ENCODE peak calls at places on chromosomes 12 and 14, in five cellular contexts. L is astrocyte of the spinal cord, Z is astrocyte, M is fibroblast of mammary gland, B is fibroblast of villous mesenchyme. S is an unnamed sample.

GRCh38 chr14:104228716-104229620 is 90.6 kb downstream of the KIF26A start:
- DNase-seq in M (no peak), Z (no peak), B (no peak), L (no peak), S (no peak)

GRCh38 chr12:32139064-32139421 is 32.4 kb downstream of the BICD1 start:
- DNase-seq in Z (peak; percentile 59), M (peak; percentile 62), B (peak; percentile 82), L (peak; percentile 61), S (peak; percentile 63)

GRCh38 chr12:115873416-115874082 is 403.9 kb downstream of the MED13L start:
- DNase-seq in B (no peak), L (no peak), Z (no peak), M (no peak), S (no peak)

GRCh38 chr14:102920273-102920997 is 2.0 kb upstream of the AMN start:
- DNase-seq in B (no peak), M (no peak), L (no peak), Z (no peak), S (no peak)

GRCh38 chr14:102088012-102088792 is 1.4 kb upstream of the HSP90AA1 start:
- DNase-seq in M (peak; percentile 19), L (no peak), Z (no peak), B (peak; percentile 62), S (peak; percentile 17)

GRCh38 chr12:57835366-57836288 is 10.9 kb downstream of the CTDSP2 start:
- DNase-seq in M (no peak), L (no peak), B (no peak), Z (no peak), S (no peak)

GRCh38 chr12:110530511-110530910 is 28.4 kb downstream of the RAD9B start:
- DNase-seq in L (no peak), M (no peak), B (no peak), Z (no peak), S (no peak)

GRCh38 chr12:120783197-120783596 is 57.6 kb downstream of the ACADS start:
- DNase-seq in B (peak; percentile 69), L (peak; percentile 71), M (peak; percentile 84), Z (peak; percentile 67), S (peak; percentile 72)

GRCh38 chr14:34012369-34012768 is 61.5 kb upstream of the EGLN3 start:
- DNase-seq in L (no peak), Z (no peak), M (no peak), B (no peak), S (no peak)

GRCh38 chr12:16526693-16527092 is 79.3 kb downstream of the LMO3 start:
- DNase-seq in L (peak; percentile 64), B (peak; percentile 83), M (peak; percentile 94), Z (peak; percentile 84), S (peak; percentile 91)

GRCh38 chr14:58599145-58599544 is 38.6 kb upstream of the DACT1 start:
- DNase-seq in L (no peak), M (no peak), B (no peak), Z (no peak), S (no peak)

GRCh38 chr12:99049774-99050173 is 404.7 kb downstream of the APAF1 start:
- DNase-seq in Z (no peak), M (no peak), L (no peak), B (no peak), S (no peak)

GRCh38 chr14:52694761-52695480 is 437 bp downstream of the ERO1A start:
- DNase-seq in M (peak; percentile 56), B (peak; percentile 61), L (peak; percentile 52), Z (peak; percentile 54), S (peak; percentile 50)

GRCh38 chr14:77265561-77266335 is 5.3 kb downstream of the NGB start:
- DNase-seq in Z (no peak), M (no peak), B (no peak), L (no peak), S (no peak)

GRCh38 chr12:69933115-69933552 is 108.1 kb downstream of the MYRFL start:
- DNase-seq in M (no peak), L (no peak), Z (no peak), B (no peak), S (no peak)

GRCh38 chr12:22459872-22460490 is 84.4 kb downstream of the C2CD5 start:
- DNase-seq in Z (peak; percentile 29), B (peak; percentile 48), M (peak; percentile 59), L (peak; percentile 53), S (peak; percentile 67)

GRCh38 chr14:103456167-103456835 is 66.3 kb downstream of the CKB start:
- DNase-seq in Z (peak; percentile 30), M (no peak), L (peak; percentile 43), B (no peak), S (peak; percentile 68)

GRCh38 chr14:99065551-99065950 is 206.4 kb downstream of the BCL11B start:
- DNase-seq in B (no peak), L (no peak), M (no peak), Z (no peak), S (no peak)

GRCh38 chr12:57323402-57323801 is 72.4 kb upstream of the STAC3 start:
- DNase-seq in B (no peak), M (no peak), L (no peak), Z (no peak), S (no peak)

GRCh38 chr12:109151457-109151856 is 35.1 kb downstream of the ACACB start:
- DNase-seq in M (no peak), L (no peak), B (no peak), Z (no peak), S (no peak)

GRCh38 chr12:130026608-130027176 is 122.9 kb upstream of the TMEM132D start:
- DNase-seq in L (no peak), M (peak; percentile 8), Z (no peak), B (no peak), S (no peak)

GRCh38 chr12:54759751-54760150 is 94.6 kb upstream of the MUCL1 start:
- DNase-seq in M (peak; percentile 36), B (peak; percentile 6), Z (no peak), L (no peak), S (peak; percentile 26)

GRCh38 chr14:38207830-38208815 is at the start of gene SSTR1:
- DNase-seq in M (peak; percentile 18), Z (no peak), L (peak; percentile 5), B (peak; percentile 42), S (peak; percentile 21)

GRCh38 chr12:21939435-21939834 is 1.8 kb downstream of the ABCC9 start:
- DNase-seq in L (no peak), M (no peak), Z (no peak), B (no peak), S (no peak)

GRCh38 chr12:4036872-4037271 is 163.7 kb upstream of the PARP11 start:
- DNase-seq in M (peak; percentile 23), L (no peak), B (no peak), Z (no peak), S (no peak)

GRCh38 chr14:22475381-22475780 is 113.6 kb downstream of the DAD1 start:
- DNase-seq in L (no peak), M (peak; percentile 11), Z (no peak), B (no peak), S (no peak)

GRCh38 chr14:22472935-22473854 is 115.8 kb downstream of the DAD1 start:
- DNase-seq in L (peak; percentile 69), B (peak; percentile 64), Z (no peak), M (peak; percentile 60), S (peak; percentile 76)

GRCh38 chr14:22476882-22477281 is 112.1 kb downstream of the DAD1 start:
- DNase-seq in M (no peak), B (no peak), L (no peak), Z (no peak), S (no peak)

GRCh38 chr14:22476005-22476751 is 112.8 kb downstream of the DAD1 start:
- DNase-seq in B (no peak), M (no peak), Z (no peak), L (no peak), S (no peak)

GRCh38 chr14:22474730-22475351 is 114.2 kb downstream of the DAD1 start:
- DNase-seq in L (peak; percentile 66), Z (peak; percentile 29), M (peak; percentile 47), B (no peak), S (peak; percentile 39)
- H3K4me3 ChIP-seq in L (no peak overlapping the region), Z (no peak overlapping the region), M (no peak overlapping the region), B (no peak overlapping the region), S (no peak overlapping the region)

GRCh38 chr12:2690348-2691000 is 104.3 kb upstream of the FKBP4 start:
- DNase-seq in B (no peak), M (no peak), L (no peak), Z (no peak), S (no peak)

GRCh38 chr12:2691340-2692111 is 103.2 kb upstream of the FKBP4 start:
- DNase-seq in M (no peak), Z (no peak), L (no peak), B (no peak), S (peak; percentile 3)

GRCh38 chr12:2689879-2690278 is 104.9 kb upstream of the FKBP4 start:
- DNase-seq in Z (no peak), M (no peak), B (no peak), L (no peak), S (no peak)

GRCh38 chr12:2692156-2692555 is 102.6 kb upstream of the FKBP4 start:
- DNase-seq in B (no peak), M (no peak), L (no peak), Z (no peak), S (no peak)

GRCh38 chr12:2691001-2691339 is 103.8 kb upstream of the FKBP4 start:
- DNase-seq in L (peak; percentile 3), Z (peak; percentile 19), B (peak; percentile 13), M (peak; percentile 31), S (peak; percentile 18)
- TF ChIP-seq CTCF in L (peak; percentile 21), Z (no peak), B (no peak), M (no peak), S (no peak)

DNA sequence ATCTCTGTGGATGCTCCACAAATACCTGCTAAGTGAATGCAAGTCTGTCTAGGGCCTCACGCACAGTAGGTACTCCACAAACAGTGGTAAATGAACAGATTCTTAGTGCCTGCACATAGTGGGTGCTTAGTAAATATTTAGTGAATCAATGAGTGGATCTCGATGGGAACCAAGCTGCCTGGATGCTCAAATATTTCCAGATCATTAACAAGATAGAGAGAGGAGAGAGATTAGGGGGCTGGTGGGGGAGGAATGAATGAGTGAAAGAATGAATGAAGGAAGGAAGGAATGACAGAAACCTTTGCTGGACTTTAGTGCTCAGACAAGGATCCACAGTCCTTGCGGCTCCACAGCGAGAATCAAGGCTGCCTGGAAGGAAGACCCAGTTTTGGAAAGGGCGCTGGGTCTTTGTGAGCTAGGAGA is 118.2 kb downstream of the SCARB1 start:
- DNase-seq in L (no peak), B (no peak), Z (no peak), M (no peak), S (no peak)
- H3K4me3 ChIP-seq in L (no peak overlapping the region), B (no peak overlapping the region), Z (no peak overlapping the region), M (no peak overlapping the region), S (peak overlapping the region; percentile 5)

DNA sequence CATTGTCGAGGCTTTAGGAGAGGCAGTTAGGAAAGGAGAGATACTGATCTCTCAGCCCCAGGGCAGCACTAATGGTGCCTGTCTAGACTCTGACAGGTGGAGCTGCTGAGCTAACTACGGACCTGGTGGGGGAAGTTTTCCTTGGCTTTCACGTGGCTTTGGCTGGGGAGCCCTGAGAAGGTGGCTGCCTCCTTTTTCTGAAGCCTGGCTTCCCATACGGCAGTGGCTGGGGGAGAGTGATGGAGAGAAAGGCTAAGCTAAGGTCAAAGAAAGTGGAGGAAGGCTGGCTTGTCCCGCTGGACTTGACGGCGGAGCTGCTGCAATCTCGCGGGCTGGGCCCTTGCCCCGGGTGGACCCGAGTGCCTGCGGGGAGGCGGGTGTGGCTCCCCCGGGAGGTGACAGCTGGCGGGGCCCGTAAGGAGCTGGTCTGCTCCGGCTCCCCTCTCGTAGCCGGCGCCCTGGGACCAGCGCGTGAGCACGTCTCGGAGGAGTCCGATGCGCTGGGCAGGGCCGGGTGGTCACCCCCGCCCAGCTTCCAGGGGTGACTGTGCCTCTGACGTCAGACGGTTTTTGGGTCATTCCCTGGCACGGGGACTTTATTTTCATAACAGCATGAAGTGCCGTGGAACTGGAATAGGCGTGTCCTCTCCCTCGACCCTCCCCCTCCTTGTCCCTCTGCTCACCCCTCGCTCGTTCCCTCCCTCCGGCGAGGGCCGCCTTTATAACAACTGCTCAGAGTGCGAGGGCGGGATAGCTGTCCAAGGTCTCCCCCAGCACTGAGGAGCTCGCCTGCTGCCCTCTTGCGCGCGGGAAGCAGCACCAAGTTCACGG is at the start of gene GPRC5A:
- DNase-seq in L (peak; percentile 98), B (peak; percentile 97), M (peak; percentile 97), Z (peak; percentile 93), S (peak; percentile 96)
- TF ChIP-seq CTCF in L (peak; percentile 39), B (peak; percentile 27), M (peak; percentile 24), Z (peak; percentile 8), S (peak; percentile 19)

S was measured in fibroblast of pulmonary artery.